ENCODE peak calls at places on chromosomes 5 and 9, in five cellular contexts. One of them, this sample, is unnamed.

GRCh38 chr5:50325237-50325832 is 115.8 kb downstream of the EMB start:
- DNase-seq in foreskin fibroblast: peak; percentile 44
- DNase-seq in sigmoid colon: no peak
- DNase-seq in gastrocnemius medialis: no peak
- DNase-seq in IMR-90: peak; percentile 28
- DNase-seq in this sample: peak; percentile 26

GRCh38 chr5:179264053-179264540 is 81.2 kb downstream of the ADAMTS2 start:
- DNase-seq in foreskin fibroblast: no peak
- DNase-seq in sigmoid colon: peak; percentile 56
- DNase-seq in gastrocnemius medialis: no peak
- DNase-seq in IMR-90: no peak
- DNase-seq in this sample: no peak

GRCh38 chr5:168443950-168444700 is 42.1 kb upstream of the RARS1 start:
- DNase-seq in foreskin fibroblast: no peak
- DNase-seq in sigmoid colon: no peak
- DNase-seq in gastrocnemius medialis: no peak
- DNase-seq in IMR-90: peak; percentile 75
- DNase-seq in this sample: peak; percentile 18

GRCh38 chr5:136018814-136019777 is 9.7 kb upstream of the TGFBI start:
- DNase-seq in foreskin fibroblast: peak; percentile 98
- DNase-seq in sigmoid colon: peak; percentile 89
- DNase-seq in gastrocnemius medialis: peak; percentile 68
- DNase-seq in IMR-90: peak; percentile 99
- DNase-seq in this sample: peak; percentile 100

GRCh38 chr9:74719306-74719705 is 168.4 kb downstream of the TRPM6 start:
- DNase-seq in foreskin fibroblast: no peak
- DNase-seq in sigmoid colon: no peak
- DNase-seq in gastrocnemius medialis: no peak
- DNase-seq in IMR-90: no peak
- DNase-seq in this sample: no peak

GRCh38 chr5:107699425-107699824 is 28.7 kb upstream of the EFNA5 start:
- DNase-seq in foreskin fibroblast: no peak
- DNase-seq in sigmoid colon: no peak
- DNase-seq in gastrocnemius medialis: no peak
- DNase-seq in IMR-90: no peak
- DNase-seq in this sample: no peak

GRCh38 chr9:129703667-129704355 is 38.4 kb downstream of the PRRX2 start:
- DNase-seq in foreskin fibroblast: peak; percentile 79
- DNase-seq in sigmoid colon: peak; percentile 82
- DNase-seq in gastrocnemius medialis: no peak
- DNase-seq in IMR-90: no peak
- DNase-seq in this sample: peak; percentile 21

GRCh38 chr9:92736816-92737606 is 27.6 kb downstream of the BICD2 start:
- DNase-seq in foreskin fibroblast: no peak
- DNase-seq in sigmoid colon: no peak
- DNase-seq in gastrocnemius medialis: no peak
- DNase-seq in IMR-90: peak; percentile 28
- DNase-seq in this sample: no peak

GRCh38 chr9:119216891-119217290 is 152.3 kb downstream of the BRINP1 start:
- DNase-seq in foreskin fibroblast: no peak
- DNase-seq in sigmoid colon: peak; percentile 86
- DNase-seq in gastrocnemius medialis: peak; percentile 14
- DNase-seq in IMR-90: no peak
- DNase-seq in this sample: peak; percentile 9

GRCh38 chr9:97943308-97943855 is 5.4 kb upstream of the HEMGN start:
- DNase-seq in foreskin fibroblast: no peak
- DNase-seq in sigmoid colon: no peak
- DNase-seq in gastrocnemius medialis: no peak
- DNase-seq in IMR-90: no peak
- DNase-seq in this sample: no peak

GRCh38 chr9:111752455-111752854 is 42.3 kb downstream of the SHOC1 start:
- DNase-seq in foreskin fibroblast: peak; percentile 59
- DNase-seq in sigmoid colon: no peak
- DNase-seq in gastrocnemius medialis: no peak
- DNase-seq in IMR-90: peak; percentile 73
- DNase-seq in this sample: no peak

GRCh38 chr9:135105938-135106491 is 18.5 kb downstream of the OLFM1 start:
- DNase-seq in foreskin fibroblast: no peak
- DNase-seq in sigmoid colon: no peak
- DNase-seq in gastrocnemius medialis: no peak
- DNase-seq in IMR-90: no peak
- DNase-seq in this sample: no peak

GRCh38 chr5:81408496-81408895 is 14.6 kb upstream of the ACOT12 start:
- DNase-seq in foreskin fibroblast: no peak
- DNase-seq in sigmoid colon: no peak
- DNase-seq in gastrocnemius medialis: no peak
- DNase-seq in IMR-90: no peak
- DNase-seq in this sample: no peak

GRCh38 chr9:33165263-33166151 is 1.6 kb downstream of the B4GALT1 start:
- DNase-seq in foreskin fibroblast: peak; percentile 94
- DNase-seq in sigmoid colon: peak; percentile 80
- DNase-seq in gastrocnemius medialis: peak; percentile 78
- DNase-seq in IMR-90: peak; percentile 83
- DNase-seq in this sample: peak; percentile 99

GRCh38 chr5:63931841-63932240 is 30.4 kb downstream of the HTR1A start:
- DNase-seq in foreskin fibroblast: no peak
- DNase-seq in sigmoid colon: no peak
- DNase-seq in gastrocnemius medialis: no peak
- DNase-seq in IMR-90: no peak
- DNase-seq in this sample: no peak

GRCh38 chr9:27460225-27461023 is 63.7 kb upstream of the IFNK start:
- DNase-seq in foreskin fibroblast: peak; percentile 2
- DNase-seq in sigmoid colon: no peak
- DNase-seq in gastrocnemius medialis: no peak
- DNase-seq in IMR-90: no peak
- DNase-seq in this sample: peak; percentile 12

GRCh38 chr9:27467486-27467885 is 56.6 kb upstream of the IFNK start:
- DNase-seq in foreskin fibroblast: no peak
- DNase-seq in sigmoid colon: no peak
- DNase-seq in gastrocnemius medialis: no peak
- DNase-seq in IMR-90: no peak
- DNase-seq in this sample: no peak

GRCh38 chr9:27462434-27462833 is 61.7 kb upstream of the IFNK start:
- DNase-seq in foreskin fibroblast: no peak
- DNase-seq in sigmoid colon: no peak
- DNase-seq in gastrocnemius medialis: no peak
- DNase-seq in IMR-90: no peak
- DNase-seq in this sample: no peak

GRCh38 chr9:27468000-27468399 is 56.1 kb upstream of the IFNK start:
- DNase-seq in foreskin fibroblast: no peak
- DNase-seq in sigmoid colon: no peak
- DNase-seq in gastrocnemius medialis: no peak
- DNase-seq in IMR-90: no peak
- DNase-seq in this sample: no peak

DNA sequence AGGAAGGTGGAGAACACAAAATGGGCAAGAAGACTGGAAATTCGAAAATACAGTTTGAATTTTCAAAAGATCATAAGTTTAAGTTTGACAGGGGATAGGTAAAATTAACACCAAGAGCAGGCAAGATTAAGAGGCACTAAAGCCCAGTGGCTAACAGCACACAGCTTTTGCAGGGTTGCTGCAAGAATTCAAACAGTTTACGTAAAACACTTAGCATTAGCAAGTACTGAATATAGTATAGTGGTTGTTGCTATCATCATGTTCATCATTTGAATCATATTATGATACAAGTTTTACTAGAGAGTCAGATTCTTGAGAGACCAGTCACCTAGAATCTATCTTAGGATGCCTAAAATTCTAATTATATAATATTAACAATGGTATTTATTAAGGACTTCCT is 61.2 kb upstream of the IFNK start:
- DNase-seq in foreskin fibroblast: no peak
- DNase-seq in sigmoid colon: no peak
- DNase-seq in gastrocnemius medialis: no peak
- DNase-seq in IMR-90: no peak
- DNase-seq in this sample: no peak
- H3K4me3 ChIP-seq in foreskin fibroblast: no peak overlapping the region
- H3K4me3 ChIP-seq in sigmoid colon: no peak overlapping the region
- H3K4me3 ChIP-seq in gastrocnemius medialis: no peak overlapping the region
- H3K4me3 ChIP-seq in IMR-90: no peak overlapping the region
- H3K4me3 ChIP-seq in this sample: no peak overlapping the region

DNA sequence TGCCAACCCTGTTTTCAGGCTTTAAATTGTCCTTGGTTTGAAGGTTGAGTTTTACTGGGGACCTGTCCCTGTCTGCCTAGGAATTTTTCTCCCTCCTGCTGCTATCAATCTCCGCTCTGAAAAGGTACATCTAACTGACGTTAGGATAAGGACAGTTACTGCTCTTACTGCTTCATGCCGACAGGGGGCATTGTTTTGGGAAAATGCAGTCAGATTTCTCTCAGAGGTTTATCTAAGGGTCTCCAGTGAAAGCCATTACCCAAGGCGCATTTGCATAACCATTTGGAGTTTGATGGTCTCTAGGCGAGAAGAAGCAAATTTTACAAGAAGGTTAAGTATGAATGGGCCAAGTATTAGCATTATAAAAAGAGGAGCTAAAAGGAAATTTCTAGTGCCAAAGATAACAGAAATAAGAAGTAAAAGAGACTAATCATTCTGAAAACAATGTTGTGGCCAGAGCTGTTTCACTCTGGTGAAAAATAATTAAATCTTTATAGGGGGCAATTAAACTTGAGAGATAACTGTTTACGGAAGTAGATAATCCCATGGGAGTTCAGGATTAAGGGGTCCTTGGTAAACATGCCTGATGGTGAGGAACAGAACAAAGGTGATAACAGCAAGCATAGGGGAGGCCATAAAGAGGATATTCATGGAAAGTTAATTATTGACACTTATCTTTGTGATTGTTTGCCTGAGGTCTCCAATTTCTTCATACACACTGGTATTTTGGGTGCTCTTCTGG is 605.0 kb downstream of the MTRR start:
- DNase-seq in foreskin fibroblast: no peak
- DNase-seq in sigmoid colon: no peak
- DNase-seq in gastrocnemius medialis: no peak
- DNase-seq in IMR-90: no peak
- DNase-seq in this sample: no peak
- TF ChIP-seq CTCF in foreskin fibroblast: peak; percentile 13
- TF ChIP-seq CTCF in sigmoid colon: no peak
- TF ChIP-seq CTCF in gastrocnemius medialis: no peak
- TF ChIP-seq CTCF in IMR-90: no peak
- TF ChIP-seq CTCF in this sample: peak; percentile 33

GRCh38 chr5:151683936-151684586 is 2.7 kb downstream of the SPARC start:
- DNase-seq in foreskin fibroblast: peak; percentile 20
- DNase-seq in sigmoid colon: no peak
- DNase-seq in gastrocnemius medialis: no peak
- DNase-seq in IMR-90: no peak
- DNase-seq in this sample: peak; percentile 60
- H3K4me3 ChIP-seq in foreskin fibroblast: peak overlapping the region; percentile 88
- H3K4me3 ChIP-seq in sigmoid colon: peak overlapping the region; percentile 58
- H3K4me3 ChIP-seq in gastrocnemius medialis: peak overlapping the region; percentile 66
- H3K4me3 ChIP-seq in IMR-90: peak overlapping the region; percentile 84
- H3K4me3 ChIP-seq in this sample: peak overlapping the region; percentile 84

DNA sequence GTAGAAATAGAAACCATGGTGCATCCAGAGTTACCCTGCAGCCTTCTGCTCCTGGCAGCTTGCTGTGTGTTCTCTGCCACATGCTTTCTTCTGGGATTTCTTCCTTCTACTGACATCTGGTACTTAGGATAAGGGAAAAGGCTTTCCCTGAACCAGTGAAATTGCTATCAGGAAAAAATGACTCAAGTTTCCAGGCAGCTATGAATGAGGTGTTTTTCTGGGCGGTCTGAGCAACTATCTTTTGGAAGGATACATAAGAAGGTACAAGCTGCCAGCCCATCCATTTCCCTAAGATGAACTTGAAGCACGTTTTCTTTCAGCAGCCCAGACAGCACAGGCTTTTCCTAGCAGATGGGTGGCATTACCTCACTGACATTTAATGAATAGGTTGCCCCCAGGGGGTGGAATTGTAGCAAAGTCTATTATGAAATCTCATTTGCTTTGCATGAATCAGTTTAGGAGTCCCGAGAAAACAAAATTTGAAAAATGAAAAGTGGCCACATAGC is 108.7 kb downstream of the C9orf152 start:
- DNase-seq in foreskin fibroblast: peak; percentile 85
- DNase-seq in sigmoid colon: no peak
- DNase-seq in gastrocnemius medialis: no peak
- DNase-seq in IMR-90: peak; percentile 84
- DNase-seq in this sample: peak; percentile 81
- TF ChIP-seq CTCF in foreskin fibroblast: no peak
- TF ChIP-seq CTCF in sigmoid colon: no peak
- TF ChIP-seq CTCF in gastrocnemius medialis: no peak
- TF ChIP-seq CTCF in IMR-90: no peak
- TF ChIP-seq CTCF in this sample: no peak

DNA sequence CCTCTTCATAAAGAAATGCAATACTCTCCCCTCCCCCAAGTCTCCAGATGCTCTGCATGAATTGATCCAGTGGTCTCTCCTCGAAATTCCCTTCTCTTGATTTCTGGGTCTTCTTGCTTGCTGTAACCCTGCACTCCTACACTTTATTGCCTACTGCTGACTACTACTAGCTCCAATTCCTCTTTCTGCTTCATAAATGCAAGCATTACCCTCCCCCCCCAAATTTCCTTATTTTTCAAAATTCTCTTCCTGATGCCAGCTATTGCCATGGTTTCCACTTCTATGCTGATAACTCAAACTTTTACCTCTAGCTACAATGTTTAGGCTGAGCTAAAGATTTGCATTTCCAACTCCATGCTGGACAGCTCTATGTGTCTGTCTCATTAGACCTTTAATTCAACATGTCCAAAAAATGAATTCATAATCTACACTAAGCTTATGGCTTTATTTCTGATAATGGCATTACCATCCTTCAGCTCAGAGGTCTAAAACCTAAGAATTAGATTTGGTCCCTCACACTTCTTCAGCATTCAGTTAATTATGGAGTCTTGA is 1.4 kb downstream of the ZBTB26 start:
- DNase-seq in foreskin fibroblast: no peak
- DNase-seq in sigmoid colon: no peak
- DNase-seq in gastrocnemius medialis: no peak
- DNase-seq in IMR-90: no peak
- DNase-seq in this sample: no peak
- H3K4me3 ChIP-seq in foreskin fibroblast: peak overlapping the region; percentile 83
- H3K4me3 ChIP-seq in sigmoid colon: no peak overlapping the region
- H3K4me3 ChIP-seq in gastrocnemius medialis: no peak overlapping the region
- H3K4me3 ChIP-seq in IMR-90: no peak overlapping the region
- H3K4me3 ChIP-seq in this sample: no peak overlapping the region

DNA sequence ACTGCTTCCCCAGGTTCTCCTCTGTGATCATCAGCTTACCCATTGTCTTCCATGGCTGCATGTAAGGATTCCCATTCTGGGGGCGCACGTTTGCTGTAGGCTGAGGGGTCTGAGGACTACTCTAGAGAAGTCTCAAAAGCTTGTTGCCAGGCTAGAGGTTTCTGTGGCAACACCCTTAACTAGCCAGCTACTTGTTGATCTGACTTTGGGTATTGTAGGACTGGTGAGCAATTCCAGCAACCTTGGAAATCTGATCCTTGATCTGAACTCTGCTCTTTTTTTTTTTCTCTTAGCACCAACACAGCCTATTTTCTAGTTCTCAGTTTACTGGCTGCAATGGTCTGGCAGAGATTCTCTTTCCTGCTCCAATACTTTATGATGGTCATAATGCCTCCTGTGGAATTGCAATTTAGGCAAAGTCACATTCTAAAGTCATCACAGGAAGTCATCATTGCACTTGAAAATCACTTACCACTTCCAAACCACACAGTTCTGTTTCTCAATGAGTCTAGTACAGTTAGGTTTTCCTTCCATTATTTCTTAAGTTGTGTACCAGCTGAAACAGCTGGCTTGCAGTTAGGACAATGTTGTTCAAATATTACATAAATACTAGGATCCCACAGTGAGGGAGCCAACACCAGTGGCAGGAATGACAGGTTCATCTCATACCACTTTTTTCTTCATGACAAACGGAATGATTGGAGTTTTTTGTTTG is 110.3 kb downstream of the SLC12A2 start:
- DNase-seq in foreskin fibroblast: peak; percentile 45
- DNase-seq in sigmoid colon: no peak
- DNase-seq in gastrocnemius medialis: peak; percentile 21
- DNase-seq in IMR-90: no peak
- DNase-seq in this sample: no peak
- TF ChIP-seq CTCF in foreskin fibroblast: no peak
- TF ChIP-seq CTCF in sigmoid colon: no peak
- TF ChIP-seq CTCF in gastrocnemius medialis: no peak
- TF ChIP-seq CTCF in IMR-90: no peak
- TF ChIP-seq CTCF in this sample: no peak

This sample was measured in fibroblast of villous mesenchyme.